ENCODE peak calls at places on chromosome 17, in five cellular contexts. Q is NCI-H460; M is A172; Z is activated T-cell treated with anti-CD3 and anti-CD28 coated beads for 48 hours; B is stimulated activated CD4-positive, alpha-beta T cell treated with anti-CD3 and anti-CD28 coated beads, Interleukin-1b, Interleukin-23, amount 100 ng/mL, for 4 hours. E is an unnamed sample.

GRCh38 chr17:45234641-45235040 is 13.0 kb downstream of the FMNL1 start:
- DNase-seq in Q (no peak), M (no peak), Z (peak), B (no peak), E (no peak)

GRCh38 chr17:10698116-10698818 is 873 bp downstream of the ADPRM start:
- DNase-seq in Q (no peak), M (peak), Z (no peak), B (no peak), E (no peak)

GRCh38 chr17:38879878-38880727 is 10.2 kb downstream of the LASP1 start:
- DNase-seq in Q (peak), M (peak), Z (no peak), B (no peak), E (no peak)

GRCh38 chr17:48554412-48555090 is 9.6 kb upstream of the HOXB2 start:
- DNase-seq in Q (no peak), M (no peak), Z (no peak), B (no peak), E (no peak)

GRCh38 chr17:2853722-2854580 is 57.7 kb downstream of the RAP1GAP2 start:
- DNase-seq in Q (no peak), M (no peak), Z (peak), B (no peak), E (no peak)

GRCh38 chr17:36135465-36135864 is 31.8 kb downstream of the CCL4 start:
- DNase-seq in Q (no peak), M (no peak), Z (no peak), B (no peak), E (no peak)

GRCh38 chr17:33520404-33521032 is 227.4 kb upstream of the ASIC2 start:
- DNase-seq in Q (peak), M (peak), Z (peak), B (peak), E (peak)

GRCh38 chr17:46818319-46818928 is at the start of gene WNT3:
- DNase-seq in Q (peak), M (no peak), Z (peak), B (peak), E (no peak)

GRCh38 chr17:77604301-77605031 is 354.0 kb upstream of the TNRC6C start:
- DNase-seq in Q (no peak), M (no peak), Z (no peak), B (no peak), E (no peak)

GRCh38 chr17:81394377-81394747 is 895 bp upstream of the BAHCC1 start:
- DNase-seq in Q (no peak), M (no peak), Z (no peak), B (no peak), E (no peak)

GRCh38 chr17:66123163-66123562 is 68.8 kb downstream of the CEP112 start:
- DNase-seq in Q (no peak), M (peak), Z (no peak), B (no peak), E (no peak)

GRCh38 chr17:11366451-11366850 is 125.4 kb downstream of the SHISA6 start:
- DNase-seq in Q (no peak), M (no peak), Z (no peak), B (no peak), E (no peak)

GRCh38 chr17:2123467-2124251 is 68.8 kb downstream of the HIC1 start:
- DNase-seq in Q (no peak), M (no peak), Z (no peak), B (no peak), E (no peak)

GRCh38 chr17:40816569-40816968 is 5.8 kb downstream of the KRT10 start:
- DNase-seq in Q (no peak), M (no peak), Z (no peak), B (no peak), E (no peak)

GRCh38 chr17:47733047-47733413 is at the start of gene TBX21:
- DNase-seq in Q (peak), M (no peak), Z (peak), B (peak), E (peak)

GRCh38 chr17:4003131-4003500 is 38.9 kb upstream of the ATP2A3 start:
- DNase-seq in Q (no peak), M (no peak), Z (no peak), B (no peak), E (no peak)

GRCh38 chr17:44900894-44901293 is 1.6 kb upstream of the EFTUD2 start:
- DNase-seq in Q (no peak), M (peak), Z (no peak), B (no peak), E (no peak)

GRCh38 chr17:66789961-66790421 is 44.9 kb upstream of the CACNG5 start:
- DNase-seq in Q (no peak), M (no peak), Z (no peak), B (no peak), E (no peak)

GRCh38 chr17:64063766-64064224 is 43.4 kb upstream of the ICAM2 start:
- DNase-seq in Q (no peak), M (no peak), Z (peak), B (peak), E (peak)

GRCh38 chr17:2705888-2706795 is 5.4 kb downstream of the CLUH start:
- DNase-seq in Q (no peak), M (no peak), Z (no peak), B (no peak), E (no peak)

E was measured in activated CD4-positive, alpha-beta T cell treated with anti-CD3 and anti-CD28 coated beads for 24 hours.